ENCODE peak calls at places on chromosome 14, in ten cellular contexts. One of them, this sample, is unnamed.

GRCh38 chr14:104448321-104448720 is 131.2 kb upstream of the C14orf180 start:
- DNase-seq in Peyer's patch: no peak
- DNase-seq in LHCN-M2: no peak
- DNase-seq in T-helper 9 cell: no peak
- DNase-seq in DMS153: no peak
- DNase-seq in NCI-H1694 treated with DMSO at 0.1 percent for 48 hours: no peak
- DNase-seq in activated T-cell treated with anti-CD3 and anti-CD28 coated beads, Interleukin-2, amount 50 U/mL, for 72 hours: no peak
- DNase-seq in coronary artery: no peak
- DNase-seq in colonic mucosa: no peak
- DNase-seq in KBM-7: no peak
- DNase-seq in this sample: no peak

GRCh38 chr14:100282766-100283419 is 23.4 kb downstream of the SLC25A29 start:
- DNase-seq in Peyer's patch: no peak
- DNase-seq in LHCN-M2: no peak
- DNase-seq in T-helper 9 cell: no peak
- DNase-seq in DMS153: no peak
- DNase-seq in NCI-H1694 treated with DMSO at 0.1 percent for 48 hours: no peak
- DNase-seq in activated T-cell treated with anti-CD3 and anti-CD28 coated beads, Interleukin-2, amount 50 U/mL, for 72 hours: no peak
- DNase-seq in coronary artery: no peak
- DNase-seq in colonic mucosa: no peak
- DNase-seq in KBM-7: no peak
- DNase-seq in this sample: no peak

GRCh38 chr14:80930836-80931389 is 10.6 kb downstream of the CEP128 start:
- DNase-seq in Peyer's patch: no peak
- DNase-seq in LHCN-M2: peak; percentile 98
- DNase-seq in T-helper 9 cell: peak; percentile 14
- DNase-seq in DMS153: no peak
- DNase-seq in NCI-H1694 treated with DMSO at 0.1 percent for 48 hours: no peak
- DNase-seq in activated T-cell treated with anti-CD3 and anti-CD28 coated beads, Interleukin-2, amount 50 U/mL, for 72 hours: peak; percentile 62
- DNase-seq in coronary artery: no peak
- DNase-seq in colonic mucosa: no peak
- DNase-seq in KBM-7: peak; percentile 85
- DNase-seq in this sample: peak; percentile 71

GRCh38 chr14:69232388-69232787 is 27.6 kb upstream of the GALNT16 start:
- DNase-seq in Peyer's patch: no peak
- DNase-seq in LHCN-M2: peak; percentile 47
- DNase-seq in T-helper 9 cell: no peak
- DNase-seq in DMS153: no peak
- DNase-seq in NCI-H1694 treated with DMSO at 0.1 percent for 48 hours: no peak
- DNase-seq in activated T-cell treated with anti-CD3 and anti-CD28 coated beads, Interleukin-2, amount 50 U/mL, for 72 hours: no peak
- DNase-seq in coronary artery: no peak
- DNase-seq in colonic mucosa: no peak
- DNase-seq in KBM-7: no peak
- DNase-seq in this sample: no peak

GRCh38 chr14:99055816-99056215 is 216.2 kb downstream of the BCL11B start:
- DNase-seq in Peyer's patch: peak; percentile 51
- DNase-seq in LHCN-M2: no peak
- DNase-seq in T-helper 9 cell: no peak
- DNase-seq in DMS153: no peak
- DNase-seq in NCI-H1694 treated with DMSO at 0.1 percent for 48 hours: no peak
- DNase-seq in activated T-cell treated with anti-CD3 and anti-CD28 coated beads, Interleukin-2, amount 50 U/mL, for 72 hours: peak; percentile 73
- DNase-seq in coronary artery: peak; percentile 58
- DNase-seq in colonic mucosa: no peak
- DNase-seq in KBM-7: no peak
- DNase-seq in this sample: no peak

GRCh38 chr14:91835197-91835919 is 32.0 kb downstream of the TC2N start:
- DNase-seq in Peyer's patch: no peak
- DNase-seq in LHCN-M2: no peak
- DNase-seq in T-helper 9 cell: peak; percentile 14
- DNase-seq in DMS153: no peak
- DNase-seq in NCI-H1694 treated with DMSO at 0.1 percent for 48 hours: no peak
- DNase-seq in activated T-cell treated with anti-CD3 and anti-CD28 coated beads, Interleukin-2, amount 50 U/mL, for 72 hours: peak; percentile 39
- DNase-seq in coronary artery: no peak
- DNase-seq in colonic mucosa: peak; percentile 52
- DNase-seq in KBM-7: no peak
- DNase-seq in this sample: no peak

GRCh38 chr14:64191756-64192155 is 102.4 kb downstream of the ESR2 start:
- DNase-seq in Peyer's patch: no peak
- DNase-seq in LHCN-M2: peak; percentile 81
- DNase-seq in T-helper 9 cell: no peak
- DNase-seq in DMS153: no peak
- DNase-seq in NCI-H1694 treated with DMSO at 0.1 percent for 48 hours: no peak
- DNase-seq in activated T-cell treated with anti-CD3 and anti-CD28 coated beads, Interleukin-2, amount 50 U/mL, for 72 hours: no peak
- DNase-seq in coronary artery: no peak
- DNase-seq in colonic mucosa: no peak
- DNase-seq in KBM-7: no peak
- DNase-seq in this sample: no peak

GRCh38 chr14:58712357-58712756 is 74.6 kb downstream of the DACT1 start:
- DNase-seq in Peyer's patch: no peak
- DNase-seq in LHCN-M2: peak; percentile 35
- DNase-seq in T-helper 9 cell: no peak
- DNase-seq in DMS153: no peak
- DNase-seq in NCI-H1694 treated with DMSO at 0.1 percent for 48 hours: peak; percentile 9
- DNase-seq in activated T-cell treated with anti-CD3 and anti-CD28 coated beads, Interleukin-2, amount 50 U/mL, for 72 hours: no peak
- DNase-seq in coronary artery: no peak
- DNase-seq in colonic mucosa: no peak
- DNase-seq in KBM-7: no peak
- DNase-seq in this sample: peak; percentile 62

GRCh38 chr14:96683575-96684289 is 113.5 kb upstream of the VRK1 start:
- DNase-seq in Peyer's patch: no peak
- DNase-seq in LHCN-M2: no peak
- DNase-seq in T-helper 9 cell: no peak
- DNase-seq in DMS153: no peak
- DNase-seq in NCI-H1694 treated with DMSO at 0.1 percent for 48 hours: no peak
- DNase-seq in activated T-cell treated with anti-CD3 and anti-CD28 coated beads, Interleukin-2, amount 50 U/mL, for 72 hours: no peak
- DNase-seq in coronary artery: no peak
- DNase-seq in colonic mucosa: no peak
- DNase-seq in KBM-7: no peak
- DNase-seq in this sample: no peak

GRCh38 chr14:64337901-64338615 is 43.9 kb upstream of the ESR2 start:
- DNase-seq in Peyer's patch: no peak
- DNase-seq in LHCN-M2: peak; percentile 75
- DNase-seq in T-helper 9 cell: no peak
- DNase-seq in DMS153: peak; percentile 28
- DNase-seq in NCI-H1694 treated with DMSO at 0.1 percent for 48 hours: peak; percentile 98
- DNase-seq in activated T-cell treated with anti-CD3 and anti-CD28 coated beads, Interleukin-2, amount 50 U/mL, for 72 hours: peak; percentile 76
- DNase-seq in coronary artery: no peak
- DNase-seq in colonic mucosa: peak; percentile 68
- DNase-seq in KBM-7: peak; percentile 73
- DNase-seq in this sample: peak; percentile 70

GRCh38 chr14:65156568-65157366 is 54.5 kb upstream of the MAX start:
- DNase-seq in Peyer's patch: no peak
- DNase-seq in LHCN-M2: peak; percentile 91
- DNase-seq in T-helper 9 cell: no peak
- DNase-seq in DMS153: no peak
- DNase-seq in NCI-H1694 treated with DMSO at 0.1 percent for 48 hours: no peak
- DNase-seq in activated T-cell treated with anti-CD3 and anti-CD28 coated beads, Interleukin-2, amount 50 U/mL, for 72 hours: no peak
- DNase-seq in coronary artery: peak; percentile 79
- DNase-seq in colonic mucosa: no peak
- DNase-seq in KBM-7: no peak
- DNase-seq in this sample: no peak

GRCh38 chr14:61749264-61749663 is 13.0 kb upstream of the SNAPC1 start:
- DNase-seq in Peyer's patch: no peak
- DNase-seq in LHCN-M2: peak; percentile 77
- DNase-seq in T-helper 9 cell: no peak
- DNase-seq in DMS153: no peak
- DNase-seq in NCI-H1694 treated with DMSO at 0.1 percent for 48 hours: no peak
- DNase-seq in activated T-cell treated with anti-CD3 and anti-CD28 coated beads, Interleukin-2, amount 50 U/mL, for 72 hours: no peak
- DNase-seq in coronary artery: no peak
- DNase-seq in colonic mucosa: no peak
- DNase-seq in KBM-7: peak; percentile 35
- DNase-seq in this sample: peak; percentile 31

GRCh38 chr14:102986810-102987579 is 64.5 kb downstream of the AMN start:
- DNase-seq in Peyer's patch: no peak
- DNase-seq in LHCN-M2: peak; percentile 55
- DNase-seq in T-helper 9 cell: no peak
- DNase-seq in DMS153: peak; percentile 9
- DNase-seq in NCI-H1694 treated with DMSO at 0.1 percent for 48 hours: no peak
- DNase-seq in activated T-cell treated with anti-CD3 and anti-CD28 coated beads, Interleukin-2, amount 50 U/mL, for 72 hours: no peak
- DNase-seq in coronary artery: no peak
- DNase-seq in colonic mucosa: no peak
- DNase-seq in KBM-7: no peak
- DNase-seq in this sample: no peak

GRCh38 chr14:81509838-81510452 is 23.7 kb downstream of the SEL1L start:
- DNase-seq in Peyer's patch: no peak
- DNase-seq in LHCN-M2: peak; percentile 12
- DNase-seq in T-helper 9 cell: no peak
- DNase-seq in DMS153: peak; percentile 30
- DNase-seq in NCI-H1694 treated with DMSO at 0.1 percent for 48 hours: no peak
- DNase-seq in activated T-cell treated with anti-CD3 and anti-CD28 coated beads, Interleukin-2, amount 50 U/mL, for 72 hours: no peak
- DNase-seq in coronary artery: no peak
- DNase-seq in colonic mucosa: no peak
- DNase-seq in KBM-7: peak; percentile 37
- DNase-seq in this sample: no peak

GRCh38 chr14:34368115-34368970 is 93.7 kb downstream of the SPTSSA start:
- DNase-seq in Peyer's patch: no peak
- DNase-seq in LHCN-M2: no peak
- DNase-seq in T-helper 9 cell: no peak
- DNase-seq in DMS153: peak; percentile 55
- DNase-seq in NCI-H1694 treated with DMSO at 0.1 percent for 48 hours: no peak
- DNase-seq in activated T-cell treated with anti-CD3 and anti-CD28 coated beads, Interleukin-2, amount 50 U/mL, for 72 hours: no peak
- DNase-seq in coronary artery: no peak
- DNase-seq in colonic mucosa: peak; percentile 69
- DNase-seq in KBM-7: peak; percentile 27
- DNase-seq in this sample: peak; percentile 53

GRCh38 chr14:37056473-37056872 is 115.9 kb downstream of the SLC25A21 start:
- DNase-seq in Peyer's patch: no peak
- DNase-seq in LHCN-M2: peak; percentile 66
- DNase-seq in T-helper 9 cell: no peak
- DNase-seq in DMS153: no peak
- DNase-seq in NCI-H1694 treated with DMSO at 0.1 percent for 48 hours: no peak
- DNase-seq in activated T-cell treated with anti-CD3 and anti-CD28 coated beads, Interleukin-2, amount 50 U/mL, for 72 hours: no peak
- DNase-seq in coronary artery: no peak
- DNase-seq in colonic mucosa: no peak
- DNase-seq in KBM-7: no peak
- DNase-seq in this sample: no peak

GRCh38 chr14:30928462-30928861 is 54.1 kb downstream of the COCH start:
- DNase-seq in Peyer's patch: no peak
- DNase-seq in LHCN-M2: peak; percentile 4
- DNase-seq in T-helper 9 cell: no peak
- DNase-seq in DMS153: no peak
- DNase-seq in NCI-H1694 treated with DMSO at 0.1 percent for 48 hours: no peak
- DNase-seq in activated T-cell treated with anti-CD3 and anti-CD28 coated beads, Interleukin-2, amount 50 U/mL, for 72 hours: peak; percentile 14
- DNase-seq in coronary artery: no peak
- DNase-seq in colonic mucosa: no peak
- DNase-seq in KBM-7: peak; percentile 16
- DNase-seq in this sample: peak; percentile 44

GRCh38 chr14:61569783-61570182 is 125.5 kb upstream of the HIF1A start:
- DNase-seq in Peyer's patch: no peak
- DNase-seq in LHCN-M2: peak; percentile 99
- DNase-seq in T-helper 9 cell: no peak
- DNase-seq in DMS153: no peak
- DNase-seq in NCI-H1694 treated with DMSO at 0.1 percent for 48 hours: no peak
- DNase-seq in activated T-cell treated with anti-CD3 and anti-CD28 coated beads, Interleukin-2, amount 50 U/mL, for 72 hours: peak; percentile 77
- DNase-seq in coronary artery: no peak
- DNase-seq in colonic mucosa: no peak
- DNase-seq in KBM-7: peak; percentile 65
- DNase-seq in this sample: peak; percentile 12

GRCh38 chr14:43410631-43411030 is 1096.5 kb downstream of the FSCB start:
- DNase-seq in Peyer's patch: no peak
- DNase-seq in LHCN-M2: no peak
- DNase-seq in T-helper 9 cell: no peak
- DNase-seq in DMS153: no peak
- DNase-seq in NCI-H1694 treated with DMSO at 0.1 percent for 48 hours: no peak
- DNase-seq in activated T-cell treated with anti-CD3 and anti-CD28 coated beads, Interleukin-2, amount 50 U/mL, for 72 hours: no peak
- DNase-seq in coronary artery: no peak
- DNase-seq in colonic mucosa: no peak
- DNase-seq in KBM-7: no peak
- DNase-seq in this sample: no peak

GRCh38 chr14:46250113-46250703 is 401.4 kb downstream of the RPL10L start:
- DNase-seq in Peyer's patch: no peak
- DNase-seq in LHCN-M2: peak; percentile 0
- DNase-seq in T-helper 9 cell: no peak
- DNase-seq in DMS153: no peak
- DNase-seq in NCI-H1694 treated with DMSO at 0.1 percent for 48 hours: peak; percentile 25
- DNase-seq in activated T-cell treated with anti-CD3 and anti-CD28 coated beads, Interleukin-2, amount 50 U/mL, for 72 hours: no peak
- DNase-seq in coronary artery: no peak
- DNase-seq in colonic mucosa: no peak
- DNase-seq in KBM-7: peak; percentile 29
- DNase-seq in this sample: peak; percentile 61

GRCh38 chr14:61033851-61034250 is 52.8 kb downstream of the SLC38A6 start:
- DNase-seq in Peyer's patch: no peak
- DNase-seq in LHCN-M2: peak; percentile 52
- DNase-seq in T-helper 9 cell: no peak
- DNase-seq in DMS153: no peak
- DNase-seq in NCI-H1694 treated with DMSO at 0.1 percent for 48 hours: no peak
- DNase-seq in activated T-cell treated with anti-CD3 and anti-CD28 coated beads, Interleukin-2, amount 50 U/mL, for 72 hours: no peak
- DNase-seq in coronary artery: no peak
- DNase-seq in colonic mucosa: no peak
- DNase-seq in KBM-7: no peak
- DNase-seq in this sample: no peak

GRCh38 chr14:52948836-52949235 is 2.0 kb downstream of the FERMT2 start:
- DNase-seq in Peyer's patch: no peak
- DNase-seq in LHCN-M2: no peak
- DNase-seq in T-helper 9 cell: no peak
- DNase-seq in DMS153: no peak
- DNase-seq in NCI-H1694 treated with DMSO at 0.1 percent for 48 hours: no peak
- DNase-seq in activated T-cell treated with anti-CD3 and anti-CD28 coated beads, Interleukin-2, amount 50 U/mL, for 72 hours: no peak
- DNase-seq in coronary artery: no peak
- DNase-seq in colonic mucosa: no peak
- DNase-seq in KBM-7: no peak
- DNase-seq in this sample: no peak

GRCh38 chr14:97319691-97320090 is 522.5 kb downstream of the VRK1 start:
- DNase-seq in Peyer's patch: no peak
- DNase-seq in LHCN-M2: no peak
- DNase-seq in T-helper 9 cell: no peak
- DNase-seq in DMS153: no peak
- DNase-seq in NCI-H1694 treated with DMSO at 0.1 percent for 48 hours: no peak
- DNase-seq in activated T-cell treated with anti-CD3 and anti-CD28 coated beads, Interleukin-2, amount 50 U/mL, for 72 hours: no peak
- DNase-seq in coronary artery: no peak
- DNase-seq in colonic mucosa: no peak
- DNase-seq in KBM-7: no peak
- DNase-seq in this sample: no peak

GRCh38 chr14:37472906-37473305 is 122.1 kb downstream of the FOXA1 start:
- DNase-seq in Peyer's patch: no peak
- DNase-seq in LHCN-M2: no peak
- DNase-seq in T-helper 9 cell: no peak
- DNase-seq in DMS153: no peak
- DNase-seq in NCI-H1694 treated with DMSO at 0.1 percent for 48 hours: no peak
- DNase-seq in activated T-cell treated with anti-CD3 and anti-CD28 coated beads, Interleukin-2, amount 50 U/mL, for 72 hours: no peak
- DNase-seq in coronary artery: no peak
- DNase-seq in colonic mucosa: no peak
- DNase-seq in KBM-7: no peak
- DNase-seq in this sample: no peak

GRCh38 chr14:77469539-77469938 is 11.6 kb downstream of the AHSA1 start:
- DNase-seq in Peyer's patch: no peak
- DNase-seq in LHCN-M2: no peak
- DNase-seq in T-helper 9 cell: no peak
- DNase-seq in DMS153: no peak
- DNase-seq in NCI-H1694 treated with DMSO at 0.1 percent for 48 hours: no peak
- DNase-seq in activated T-cell treated with anti-CD3 and anti-CD28 coated beads, Interleukin-2, amount 50 U/mL, for 72 hours: no peak
- DNase-seq in coronary artery: no peak
- DNase-seq in colonic mucosa: no peak
- DNase-seq in KBM-7: no peak
- DNase-seq in this sample: no peak

GRCh38 chr14:69260246-69260978 is 454 bp downstream of the GALNT16 start:
- DNase-seq in Peyer's patch: no peak
- DNase-seq in LHCN-M2: no peak
- DNase-seq in T-helper 9 cell: no peak
- DNase-seq in DMS153: no peak
- DNase-seq in NCI-H1694 treated with DMSO at 0.1 percent for 48 hours: peak; percentile 40
- DNase-seq in activated T-cell treated with anti-CD3 and anti-CD28 coated beads, Interleukin-2, amount 50 U/mL, for 72 hours: peak; percentile 8
- DNase-seq in coronary artery: no peak
- DNase-seq in colonic mucosa: no peak
- DNase-seq in KBM-7: peak; percentile 26
- DNase-seq in this sample: no peak

GRCh38 chr14:53696217-53696965 is 260.2 kb downstream of the BMP4 start:
- DNase-seq in Peyer's patch: no peak
- DNase-seq in LHCN-M2: peak; percentile 11
- DNase-seq in T-helper 9 cell: no peak
- DNase-seq in DMS153: no peak
- DNase-seq in NCI-H1694 treated with DMSO at 0.1 percent for 48 hours: peak; percentile 24
- DNase-seq in activated T-cell treated with anti-CD3 and anti-CD28 coated beads, Interleukin-2, amount 50 U/mL, for 72 hours: no peak
- DNase-seq in coronary artery: no peak
- DNase-seq in colonic mucosa: no peak
- DNase-seq in KBM-7: no peak
- DNase-seq in this sample: no peak

GRCh38 chr14:40271480-40271879 is 839.2 kb upstream of the FBXO33 start:
- DNase-seq in Peyer's patch: no peak
- DNase-seq in LHCN-M2: no peak
- DNase-seq in T-helper 9 cell: no peak
- DNase-seq in DMS153: no peak
- DNase-seq in NCI-H1694 treated with DMSO at 0.1 percent for 48 hours: no peak
- DNase-seq in activated T-cell treated with anti-CD3 and anti-CD28 coated beads, Interleukin-2, amount 50 U/mL, for 72 hours: no peak
- DNase-seq in coronary artery: no peak
- DNase-seq in colonic mucosa: no peak
- DNase-seq in KBM-7: no peak
- DNase-seq in this sample: no peak

This sample was measured in OCI-M1.